ENCODE peak calls at places on chromosomes 11 and 22, in five cellular contexts. One of them, this sample, is unnamed.

GRCh38 chr11:94884322-94884721 is 89.0 kb downstream of the CWC15 start:
- DNase-seq in HCT116: no peak
- DNase-seq in NB4: no peak
- DNase-seq in suprapubic skin: no peak
- DNase-seq in OCI-LY7: no peak
- DNase-seq in this sample: no peak

GRCh38 chr11:86983071-86983488 is 27.9 kb upstream of the FZD4 start:
- DNase-seq in HCT116: no peak
- DNase-seq in NB4: no peak
- DNase-seq in OCI-LY7: no peak
- DNase-seq in suprapubic skin: no peak
- DNase-seq in this sample: no peak

GRCh38 chr11:73206751-73207280 is 11.3 kb upstream of the P2RY2 start:
- DNase-seq in NB4: no peak
- DNase-seq in HCT116: no peak
- DNase-seq in OCI-LY7: no peak
- DNase-seq in suprapubic skin: peak
- DNase-seq in this sample: peak

GRCh38 chr11:31974737-31975136 is 116.1 kb upstream of the RCN1 start:
- DNase-seq in OCI-LY7: no peak
- DNase-seq in NB4: no peak
- DNase-seq in HCT116: peak
- DNase-seq in suprapubic skin: no peak
- DNase-seq in this sample: peak

GRCh38 chr11:113269096-113269495 is 45.3 kb upstream of the TTC12 start:
- DNase-seq in HCT116: no peak
- DNase-seq in suprapubic skin: no peak
- DNase-seq in OCI-LY7: no peak
- DNase-seq in NB4: no peak
- DNase-seq in this sample: no peak

GRCh38 chr11:112025682-112026081 is 474 bp downstream of the DLAT start:
- DNase-seq in suprapubic skin: no peak
- DNase-seq in HCT116: no peak
- DNase-seq in NB4: peak
- DNase-seq in OCI-LY7: peak
- DNase-seq in this sample: no peak

GRCh38 chr11:67022961-67023956 is at the start of gene SYT12:
- DNase-seq in HCT116: no peak
- DNase-seq in suprapubic skin: no peak
- DNase-seq in OCI-LY7: no peak
- DNase-seq in NB4: peak
- DNase-seq in this sample: no peak

GRCh38 chr11:67572747-67573419 is 10.7 kb upstream of the GSTP1 start:
- DNase-seq in NB4: peak
- DNase-seq in suprapubic skin: no peak
- DNase-seq in HCT116: peak
- DNase-seq in OCI-LY7: peak
- DNase-seq in this sample: peak

GRCh38 chr11:102012946-102013345 is 34.3 kb upstream of the CFAP300 start:
- DNase-seq in NB4: no peak
- DNase-seq in suprapubic skin: no peak
- DNase-seq in HCT116: no peak
- DNase-seq in OCI-LY7: no peak
- DNase-seq in this sample: no peak

GRCh38 chr22:45781459-45781858 is 109.8 kb downstream of the ATXN10 start:
- DNase-seq in HCT116: no peak
- DNase-seq in suprapubic skin: no peak
- DNase-seq in OCI-LY7: no peak
- DNase-seq in NB4: no peak
- DNase-seq in this sample: no peak

GRCh38 chr11:116610190-116610589 is 162.6 kb downstream of the BUD13 start:
- DNase-seq in suprapubic skin: no peak
- DNase-seq in OCI-LY7: no peak
- DNase-seq in HCT116: no peak
- DNase-seq in NB4: no peak
- DNase-seq in this sample: no peak

GRCh38 chr11:115961168-115962003 is 457.2 kb upstream of the CADM1 start:
- DNase-seq in NB4: no peak
- DNase-seq in suprapubic skin: no peak
- DNase-seq in OCI-LY7: no peak
- DNase-seq in HCT116: no peak
- DNase-seq in this sample: no peak

GRCh38 chr11:131975624-131976420 is 605.4 kb downstream of the NTM start:
- DNase-seq in NB4: no peak
- DNase-seq in HCT116: no peak
- DNase-seq in suprapubic skin: no peak
- DNase-seq in OCI-LY7: no peak
- DNase-seq in this sample: no peak

GRCh38 chr11:77130763-77131513 is 2.9 kb downstream of the MYO7A start:
- DNase-seq in NB4: no peak
- DNase-seq in HCT116: no peak
- DNase-seq in suprapubic skin: no peak
- DNase-seq in OCI-LY7: no peak
- DNase-seq in this sample: no peak

GRCh38 chr22:44942056-44942455 is 67.7 kb downstream of the PHF21B start:
- DNase-seq in OCI-LY7: no peak
- DNase-seq in suprapubic skin: no peak
- DNase-seq in HCT116: no peak
- DNase-seq in NB4: no peak
- DNase-seq in this sample: no peak

GRCh38 chr11:13928566-13929251 is 33.8 kb upstream of the SPON1 start:
- DNase-seq in OCI-LY7: peak
- DNase-seq in HCT116: no peak
- DNase-seq in NB4: peak
- DNase-seq in suprapubic skin: no peak
- DNase-seq in this sample: peak

GRCh38 chr11:69100454-69101099 is 51.8 kb downstream of the TPCN2 start:
- DNase-seq in NB4: no peak
- DNase-seq in suprapubic skin: no peak
- DNase-seq in HCT116: no peak
- DNase-seq in OCI-LY7: no peak
- DNase-seq in this sample: no peak

GRCh38 chr22:33922268-33922667 is 2.0 kb upstream of the LARGE1 start:
- DNase-seq in HCT116: no peak
- DNase-seq in NB4: no peak
- DNase-seq in OCI-LY7: peak
- DNase-seq in suprapubic skin: peak
- DNase-seq in this sample: peak
- H3K4me3 ChIP-seq in HCT116: no peak
- H3K4me3 ChIP-seq in NB4: no peak
- H3K4me3 ChIP-seq in OCI-LY7: peak
- H3K4me3 ChIP-seq in suprapubic skin: peak
- H3K4me3 ChIP-seq in this sample: peak

DNA sequence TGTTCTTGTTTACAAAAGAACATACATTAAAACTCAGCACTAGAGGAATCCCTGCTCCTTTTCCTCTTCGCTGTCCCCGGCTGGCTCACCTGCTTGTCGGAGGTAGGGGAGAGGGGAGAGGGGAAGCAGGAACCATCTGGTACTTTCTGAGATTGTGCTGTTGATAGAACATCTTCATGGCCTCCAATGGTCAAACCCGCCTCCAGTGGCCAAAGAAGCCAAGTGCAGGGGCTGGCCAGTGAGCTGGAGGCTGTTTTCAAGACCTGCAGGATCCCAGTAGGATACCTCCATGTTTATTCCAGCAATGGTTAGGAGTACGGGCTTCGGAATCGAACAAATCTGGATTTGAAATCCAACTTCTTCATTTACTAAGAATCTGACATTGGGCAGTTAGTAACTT is 92.6 kb downstream of the PKNOX2 start:
- DNase-seq in suprapubic skin: no peak
- DNase-seq in OCI-LY7: no peak
- DNase-seq in NB4: no peak
- DNase-seq in HCT116: no peak
- DNase-seq in this sample: no peak
- TF ChIP-seq CTCF in suprapubic skin: no peak
- TF ChIP-seq CTCF in OCI-LY7: no peak
- TF ChIP-seq CTCF in NB4: no peak
- TF ChIP-seq CTCF in HCT116: no peak
- TF ChIP-seq CTCF in this sample: peak

DNA sequence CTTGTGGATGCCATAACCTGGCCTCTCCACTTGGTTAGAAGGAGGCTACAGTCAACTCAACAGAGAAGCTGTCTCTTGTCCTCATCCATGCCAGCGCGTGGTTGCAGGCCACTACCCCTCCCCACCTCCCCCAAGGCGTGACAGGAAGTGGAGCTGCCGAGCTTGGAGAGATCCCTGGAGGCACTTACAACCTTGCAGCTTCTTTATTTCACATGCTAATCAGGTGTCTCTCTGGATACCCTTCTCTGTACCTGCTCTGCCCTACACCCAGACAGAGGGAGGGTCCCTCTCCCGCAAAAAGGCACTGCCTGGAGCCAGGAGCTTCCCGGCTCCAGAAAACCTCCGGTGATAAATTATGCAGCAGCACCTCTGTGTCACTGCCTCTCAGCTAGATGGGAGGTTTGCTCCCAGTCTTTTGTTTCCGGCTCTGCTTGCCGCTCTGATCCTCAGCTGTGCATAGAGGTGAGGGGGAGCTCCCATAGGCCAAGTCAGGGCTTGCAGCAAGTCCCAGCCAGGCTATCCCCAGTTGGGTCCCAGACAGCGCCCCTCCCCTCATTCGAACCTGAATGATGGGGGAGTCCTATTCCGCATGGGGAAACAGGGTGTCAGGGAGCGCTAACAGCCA is 5.7 kb downstream of the LRP4 start:
- DNase-seq in NB4: peak
- DNase-seq in OCI-LY7: no peak
- DNase-seq in suprapubic skin: no peak
- DNase-seq in HCT116: no peak
- DNase-seq in this sample: no peak
- H3K4me3 ChIP-seq in NB4: peak
- H3K4me3 ChIP-seq in OCI-LY7: no peak
- H3K4me3 ChIP-seq in suprapubic skin: peak
- H3K4me3 ChIP-seq in HCT116: no peak
- H3K4me3 ChIP-seq in this sample: no peak

GRCh38 chr22:50674606-50675552 is 2.3 kb downstream of the SHANK3 start:
- DNase-seq in HCT116: peak
- DNase-seq in NB4: no peak
- DNase-seq in suprapubic skin: peak
- DNase-seq in OCI-LY7: no peak
- DNase-seq in this sample: no peak
- TF ChIP-seq CTCF in HCT116: no peak
- TF ChIP-seq CTCF in NB4: no peak
- TF ChIP-seq CTCF in suprapubic skin: no peak
- TF ChIP-seq CTCF in OCI-LY7: no peak
- TF ChIP-seq CTCF in this sample: no peak

GRCh38 chr11:110960167-110960566 is 247.9 kb upstream of the ARHGAP20 start:
- DNase-seq in OCI-LY7: no peak
- DNase-seq in HCT116: no peak
- DNase-seq in suprapubic skin: no peak
- DNase-seq in NB4: no peak
- DNase-seq in this sample: no peak
- H3K4me3 ChIP-seq in OCI-LY7: no peak
- H3K4me3 ChIP-seq in HCT116: no peak
- H3K4me3 ChIP-seq in suprapubic skin: no peak
- H3K4me3 ChIP-seq in NB4: no peak
- H3K4me3 ChIP-seq in this sample: no peak

DNA sequence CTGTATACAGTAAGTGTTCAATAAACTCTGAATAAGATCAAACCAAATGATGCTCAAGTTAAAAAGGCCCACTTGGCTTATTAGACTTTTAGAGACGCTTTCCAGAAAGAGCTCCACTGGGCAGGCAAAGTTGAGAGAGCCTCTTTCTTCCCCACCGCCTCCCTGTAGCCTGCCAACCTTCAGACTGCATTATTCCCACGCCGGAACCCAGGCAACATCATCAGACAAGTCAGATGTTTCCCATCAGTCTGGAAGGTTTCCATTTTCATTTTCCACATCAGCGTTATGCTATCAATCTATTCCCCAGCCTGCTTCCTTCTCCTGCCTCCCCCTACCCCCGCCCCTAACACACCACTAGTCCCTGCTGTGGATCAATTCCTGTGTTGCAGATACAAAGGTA is 184.9 kb downstream of the DSCAML1 start:
- DNase-seq in OCI-LY7: no peak
- DNase-seq in NB4: no peak
- DNase-seq in suprapubic skin: no peak
- DNase-seq in HCT116: no peak
- DNase-seq in this sample: no peak
- TF ChIP-seq CTCF in OCI-LY7: no peak
- TF ChIP-seq CTCF in NB4: no peak
- TF ChIP-seq CTCF in suprapubic skin: no peak
- TF ChIP-seq CTCF in HCT116: no peak
- TF ChIP-seq CTCF in this sample: no peak

GRCh38 chr11:65643971-65644370 is 6.1 kb downstream of the SIPA1 start:
- DNase-seq in suprapubic skin: no peak
- DNase-seq in OCI-LY7: no peak
- DNase-seq in HCT116: no peak
- DNase-seq in NB4: no peak
- DNase-seq in this sample: no peak

GRCh38 chr11:65640483-65641207 is 2.7 kb downstream of the SIPA1 start:
- DNase-seq in suprapubic skin: no peak
- DNase-seq in HCT116: no peak
- DNase-seq in NB4: peak
- DNase-seq in OCI-LY7: peak
- DNase-seq in this sample: no peak

GRCh38 chr11:65642014-65642671 is 4.2 kb downstream of the SIPA1 start:
- DNase-seq in OCI-LY7: peak
- DNase-seq in suprapubic skin: no peak
- DNase-seq in HCT116: no peak
- DNase-seq in NB4: no peak
- DNase-seq in this sample: peak

GRCh38 chr11:65639623-65640482 is 2.0 kb downstream of the SIPA1 start:
- DNase-seq in OCI-LY7: peak
- DNase-seq in NB4: peak
- DNase-seq in HCT116: no peak
- DNase-seq in suprapubic skin: no peak
- DNase-seq in this sample: no peak

DNA sequence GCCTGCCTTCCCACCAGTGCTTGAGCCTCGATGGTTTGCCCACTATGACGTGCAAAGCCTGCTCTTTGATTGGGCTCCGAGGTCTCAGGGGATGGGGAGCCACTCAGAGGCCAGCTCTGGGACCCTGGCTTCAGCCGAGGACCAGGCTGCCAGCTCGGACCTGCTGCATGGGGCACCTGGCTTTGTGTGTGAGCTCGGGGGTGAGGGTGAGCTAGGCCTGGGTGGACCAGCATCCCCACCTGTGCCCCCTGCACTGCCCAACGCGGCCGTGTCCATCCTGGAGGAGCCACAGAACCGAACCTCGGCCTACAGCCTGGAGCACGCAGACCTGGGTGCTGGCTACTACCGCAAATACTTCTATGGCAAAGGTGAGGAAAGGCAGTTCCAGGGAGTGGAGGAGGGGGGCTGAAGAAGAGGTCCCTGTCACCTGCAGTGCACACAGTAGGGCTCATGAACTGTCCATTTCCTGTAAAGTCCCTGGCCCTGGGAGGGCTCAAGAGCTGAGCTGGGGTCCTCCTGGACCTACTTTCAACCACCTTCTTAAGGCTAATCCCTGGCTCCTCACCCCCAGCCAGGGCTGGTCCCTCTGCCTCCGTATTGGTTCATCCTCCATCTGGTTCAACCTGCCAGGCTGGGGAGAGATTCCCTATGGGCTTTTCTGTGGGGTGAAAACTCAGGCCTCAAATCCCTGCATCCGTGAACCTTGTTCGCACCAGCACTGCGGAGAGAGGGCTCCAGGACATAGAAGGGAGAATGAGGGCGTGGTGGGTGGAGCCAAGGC is 3.5 kb downstream of the SIPA1 start:
- DNase-seq in HCT116: no peak
- DNase-seq in suprapubic skin: no peak
- DNase-seq in NB4: no peak
- DNase-seq in OCI-LY7: no peak
- DNase-seq in this sample: no peak
- H3K4me3 ChIP-seq in HCT116: no peak
- H3K4me3 ChIP-seq in suprapubic skin: peak
- H3K4me3 ChIP-seq in NB4: no peak
- H3K4me3 ChIP-seq in OCI-LY7: peak
- H3K4me3 ChIP-seq in this sample: no peak

GRCh38 chr22:36368359-36368983 is 19.3 kb downstream of the MYH9 start:
- DNase-seq in NB4: no peak
- DNase-seq in OCI-LY7: no peak
- DNase-seq in suprapubic skin: no peak
- DNase-seq in HCT116: no peak
- DNase-seq in this sample: peak
- TF ChIP-seq CTCF in NB4: no peak
- TF ChIP-seq CTCF in OCI-LY7: peak
- TF ChIP-seq CTCF in suprapubic skin: peak
- TF ChIP-seq CTCF in HCT116: no peak
- TF ChIP-seq CTCF in this sample: peak

This sample was measured in foreskin fibroblast.